ENCODE peak calls at places on chromosomes 4 and X, in nine cellular contexts. One of them, this sample, is unnamed.

GRCh38 chr4:54683616-54684346 is 26.0 kb downstream of the KIT start:
- DNase-seq in psoas muscle: no peak
- DNase-seq in neural crest cell: no peak
- DNase-seq in sigmoid colon: no peak
- DNase-seq in lower lobe of right lung: no peak
- DNase-seq in body of pancreas: no peak
- DNase-seq in A549: no peak
- DNase-seq in HepG2: peak
- DNase-seq in fibroblast of lung: peak
- DNase-seq in this sample: peak

GRCh38 chr4:165600959-165601674 is 222.3 kb downstream of the CPE start:
- DNase-seq in psoas muscle: no peak
- DNase-seq in neural crest cell: no peak
- DNase-seq in sigmoid colon: no peak
- DNase-seq in lower lobe of right lung: no peak
- DNase-seq in body of pancreas: no peak
- DNase-seq in A549: no peak
- DNase-seq in HepG2: no peak
- DNase-seq in fibroblast of lung: no peak
- DNase-seq in this sample: no peak

GRCh38 chrX:96183843-96184242 is 500.8 kb upstream of the DIAPH2 start:
- DNase-seq in psoas muscle: no peak
- DNase-seq in neural crest cell: no peak
- DNase-seq in sigmoid colon: no peak
- DNase-seq in lower lobe of right lung: no peak
- DNase-seq in body of pancreas: no peak
- DNase-seq in A549: no peak
- DNase-seq in HepG2: no peak
- DNase-seq in fibroblast of lung: peak
- DNase-seq in this sample: no peak

GRCh38 chrX:131783555-131784338 is 239.4 kb upstream of the STK26 start:
- DNase-seq in psoas muscle: peak
- DNase-seq in neural crest cell: no peak
- DNase-seq in sigmoid colon: peak
- DNase-seq in lower lobe of right lung: no peak
- DNase-seq in body of pancreas: peak
- DNase-seq in A549: no peak
- DNase-seq in HepG2: no peak
- DNase-seq in fibroblast of lung: no peak
- DNase-seq in this sample: no peak

GRCh38 chrX:108312938-108313337 is 125.3 kb downstream of the COL4A6 start:
- DNase-seq in psoas muscle: peak
- DNase-seq in neural crest cell: no peak
- DNase-seq in sigmoid colon: no peak
- DNase-seq in lower lobe of right lung: peak
- DNase-seq in body of pancreas: no peak
- DNase-seq in A549: peak
- DNase-seq in HepG2: no peak
- DNase-seq in fibroblast of lung: peak
- DNase-seq in this sample: no peak

GRCh38 chr4:102761478-102761790 is 666 bp upstream of the MANBA start:
- DNase-seq in psoas muscle: no peak
- DNase-seq in neural crest cell: no peak
- DNase-seq in sigmoid colon: no peak
- DNase-seq in lower lobe of right lung: no peak
- DNase-seq in body of pancreas: no peak
- DNase-seq in A549: no peak
- DNase-seq in HepG2: peak
- DNase-seq in fibroblast of lung: peak
- DNase-seq in this sample: no peak

GRCh38 chrX:68795741-68796140 is 33.1 kb upstream of the EFNB1 start:
- DNase-seq in psoas muscle: no peak
- DNase-seq in neural crest cell: no peak
- DNase-seq in sigmoid colon: no peak
- DNase-seq in lower lobe of right lung: no peak
- DNase-seq in body of pancreas: no peak
- DNase-seq in A549: no peak
- DNase-seq in HepG2: no peak
- DNase-seq in fibroblast of lung: no peak
- DNase-seq in this sample: no peak

GRCh38 chr4:150464523-150464922 is 117.4 kb upstream of the MAB21L2 start:
- DNase-seq in psoas muscle: no peak
- DNase-seq in neural crest cell: no peak
- DNase-seq in sigmoid colon: no peak
- DNase-seq in lower lobe of right lung: no peak
- DNase-seq in body of pancreas: no peak
- DNase-seq in A549: no peak
- DNase-seq in HepG2: no peak
- DNase-seq in fibroblast of lung: no peak
- DNase-seq in this sample: no peak

GRCh38 chr4:7637971-7638370 is 203.2 kb upstream of the PSAPL1 start:
- DNase-seq in psoas muscle: no peak
- DNase-seq in neural crest cell: no peak
- DNase-seq in sigmoid colon: no peak
- DNase-seq in lower lobe of right lung: no peak
- DNase-seq in body of pancreas: no peak
- DNase-seq in A549: no peak
- DNase-seq in HepG2: no peak
- DNase-seq in fibroblast of lung: no peak
- DNase-seq in this sample: no peak

GRCh38 chr4:3348621-3349020 is 55.8 kb downstream of the RGS12 start:
- DNase-seq in psoas muscle: no peak
- DNase-seq in neural crest cell: no peak
- DNase-seq in sigmoid colon: no peak
- DNase-seq in lower lobe of right lung: no peak
- DNase-seq in body of pancreas: peak
- DNase-seq in A549: no peak
- DNase-seq in HepG2: no peak
- DNase-seq in fibroblast of lung: no peak
- DNase-seq in this sample: no peak

GRCh38 chr4:187798385-187798784 is 197.2 kb upstream of the ZFP42 start:
- DNase-seq in psoas muscle: no peak
- DNase-seq in neural crest cell: no peak
- DNase-seq in sigmoid colon: no peak
- DNase-seq in lower lobe of right lung: no peak
- DNase-seq in body of pancreas: no peak
- DNase-seq in A549: no peak
- DNase-seq in HepG2: no peak
- DNase-seq in fibroblast of lung: no peak
- DNase-seq in this sample: no peak

GRCh38 chr4:22129454-22130075 is 181.0 kb upstream of the KCNIP4 start:
- DNase-seq in psoas muscle: no peak
- DNase-seq in neural crest cell: peak
- DNase-seq in sigmoid colon: no peak
- DNase-seq in lower lobe of right lung: no peak
- DNase-seq in body of pancreas: no peak
- DNase-seq in A549: no peak
- DNase-seq in HepG2: peak
- DNase-seq in fibroblast of lung: peak
- DNase-seq in this sample: peak

GRCh38 chrX:10966057-10966456 is 145.1 kb upstream of the HCCS start:
- DNase-seq in psoas muscle: no peak
- DNase-seq in neural crest cell: no peak
- DNase-seq in sigmoid colon: no peak
- DNase-seq in lower lobe of right lung: no peak
- DNase-seq in body of pancreas: no peak
- DNase-seq in A549: no peak
- DNase-seq in HepG2: peak
- DNase-seq in fibroblast of lung: no peak
- DNase-seq in this sample: no peak

GRCh38 chr4:25879091-25879584 is 16.4 kb upstream of the SEL1L3 start:
- DNase-seq in psoas muscle: no peak
- DNase-seq in neural crest cell: no peak
- DNase-seq in sigmoid colon: no peak
- DNase-seq in lower lobe of right lung: no peak
- DNase-seq in body of pancreas: no peak
- DNase-seq in A549: no peak
- DNase-seq in HepG2: no peak
- DNase-seq in fibroblast of lung: no peak
- DNase-seq in this sample: no peak

GRCh38 chrX:45710081-45710801 is 509.6 kb upstream of the DIPK2B start:
- DNase-seq in psoas muscle: no peak
- DNase-seq in neural crest cell: no peak
- DNase-seq in sigmoid colon: no peak
- DNase-seq in lower lobe of right lung: no peak
- DNase-seq in body of pancreas: no peak
- DNase-seq in A549: peak
- DNase-seq in HepG2: no peak
- DNase-seq in fibroblast of lung: peak
- DNase-seq in this sample: no peak

GRCh38 chr4:2402053-2402452 is 16.4 kb downstream of the ZFYVE28 start:
- DNase-seq in psoas muscle: peak
- DNase-seq in neural crest cell: peak
- DNase-seq in sigmoid colon: peak
- DNase-seq in lower lobe of right lung: peak
- DNase-seq in body of pancreas: peak
- DNase-seq in A549: no peak
- DNase-seq in HepG2: peak
- DNase-seq in fibroblast of lung: no peak
- DNase-seq in this sample: no peak

GRCh38 chr4:39429476-39430310 is 23.0 kb downstream of the KLB start:
- DNase-seq in psoas muscle: no peak
- DNase-seq in neural crest cell: no peak
- DNase-seq in sigmoid colon: no peak
- DNase-seq in lower lobe of right lung: no peak
- DNase-seq in body of pancreas: no peak
- DNase-seq in A549: no peak
- DNase-seq in HepG2: peak
- DNase-seq in fibroblast of lung: no peak
- DNase-seq in this sample: no peak

GRCh38 chrX:18099745-18100144 is 120.9 kb downstream of the BEND2 start:
- DNase-seq in psoas muscle: no peak
- DNase-seq in neural crest cell: no peak
- DNase-seq in sigmoid colon: no peak
- DNase-seq in lower lobe of right lung: no peak
- DNase-seq in body of pancreas: no peak
- DNase-seq in A549: no peak
- DNase-seq in HepG2: no peak
- DNase-seq in fibroblast of lung: no peak
- DNase-seq in this sample: no peak

GRCh38 chrX:129908636-129909035 is 2.7 kb downstream of the UTP14A start:
- DNase-seq in psoas muscle: no peak
- DNase-seq in neural crest cell: no peak
- DNase-seq in sigmoid colon: no peak
- DNase-seq in lower lobe of right lung: no peak
- DNase-seq in body of pancreas: no peak
- DNase-seq in A549: no peak
- DNase-seq in HepG2: peak
- DNase-seq in fibroblast of lung: no peak
- DNase-seq in this sample: no peak

GRCh38 chr4:83362492-83363329 is 28.1 kb upstream of the HPSE start:
- DNase-seq in psoas muscle: no peak
- DNase-seq in neural crest cell: no peak
- DNase-seq in sigmoid colon: no peak
- DNase-seq in lower lobe of right lung: no peak
- DNase-seq in body of pancreas: no peak
- DNase-seq in A549: peak
- DNase-seq in HepG2: peak
- DNase-seq in fibroblast of lung: peak
- DNase-seq in this sample: no peak
- TF ChIP-seq CTCF in psoas muscle: peak
- TF ChIP-seq CTCF in neural crest cell: peak
- TF ChIP-seq CTCF in sigmoid colon: no peak
- TF ChIP-seq CTCF in lower lobe of right lung: no peak
- TF ChIP-seq CTCF in body of pancreas: peak
- TF ChIP-seq CTCF in A549: peak
- TF ChIP-seq CTCF in HepG2: peak
- TF ChIP-seq CTCF in fibroblast of lung: peak
- TF ChIP-seq CTCF in this sample: no peak

GRCh38 chr4:1340181-1340747 is 6.7 kb upstream of the UVSSA start:
- DNase-seq in psoas muscle: no peak
- DNase-seq in neural crest cell: no peak
- DNase-seq in sigmoid colon: no peak
- DNase-seq in lower lobe of right lung: no peak
- DNase-seq in body of pancreas: no peak
- DNase-seq in A549: no peak
- DNase-seq in HepG2: no peak
- DNase-seq in fibroblast of lung: no peak
- DNase-seq in this sample: no peak
- TF ChIP-seq CTCF in psoas muscle: no peak
- TF ChIP-seq CTCF in neural crest cell: no peak
- TF ChIP-seq CTCF in sigmoid colon: no peak
- TF ChIP-seq CTCF in lower lobe of right lung: no peak
- TF ChIP-seq CTCF in body of pancreas: no peak
- TF ChIP-seq CTCF in A549: no peak
- TF ChIP-seq CTCF in HepG2: no peak
- TF ChIP-seq CTCF in fibroblast of lung: no peak
- TF ChIP-seq CTCF in this sample: no peak

DNA sequence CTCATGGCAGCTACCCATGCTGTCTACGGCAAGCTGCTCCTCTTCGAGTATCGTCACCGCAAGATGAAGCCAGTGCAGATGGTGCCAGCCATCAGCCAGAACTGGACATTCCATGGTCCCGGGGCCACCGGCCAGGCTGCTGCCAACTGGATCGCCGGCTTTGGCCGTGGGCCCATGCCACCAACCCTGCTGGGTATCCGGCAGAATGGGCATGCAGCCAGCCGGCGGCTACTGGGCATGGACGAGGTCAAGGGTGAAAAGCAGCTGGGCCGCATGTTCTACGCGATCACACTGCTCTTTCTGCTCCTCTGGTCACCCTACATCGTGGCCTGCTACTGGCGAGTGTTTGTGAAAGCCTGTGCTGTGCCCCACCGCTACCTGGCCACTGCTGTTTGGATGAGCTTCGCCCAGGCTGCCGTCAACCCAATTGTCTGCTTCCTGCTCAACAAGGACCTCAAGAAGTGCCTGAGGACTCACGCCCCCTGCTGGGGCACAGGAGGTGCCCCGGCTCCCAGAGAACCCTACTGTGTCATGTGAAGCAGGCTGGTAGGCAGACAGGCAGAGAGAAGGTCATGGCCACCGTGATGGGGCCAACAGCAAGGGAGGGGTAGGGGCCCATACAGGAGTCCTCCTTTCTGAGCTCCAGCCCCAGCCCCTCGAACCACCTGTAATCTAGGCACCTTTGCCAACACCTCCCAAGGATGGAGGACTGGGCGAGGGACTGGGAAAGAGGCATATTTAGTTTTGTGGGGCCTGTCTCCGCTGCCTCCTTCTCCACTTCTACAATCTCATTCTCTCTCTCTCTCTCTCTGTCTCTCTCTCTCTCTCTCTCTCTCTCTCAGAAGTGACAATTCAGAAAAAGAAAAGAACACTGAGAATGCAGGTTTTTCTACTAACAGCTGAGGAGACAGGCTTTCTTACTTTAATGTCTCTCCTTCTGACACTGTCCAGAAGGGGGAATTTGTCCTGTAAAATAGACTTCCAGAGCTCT is 4.7 kb upstream of the TSPYL2 start:
- DNase-seq in psoas muscle: no peak
- DNase-seq in neural crest cell: no peak
- DNase-seq in sigmoid colon: no peak
- DNase-seq in lower lobe of right lung: no peak
- DNase-seq in body of pancreas: no peak
- DNase-seq in A549: no peak
- DNase-seq in HepG2: no peak
- DNase-seq in fibroblast of lung: no peak
- DNase-seq in this sample: no peak
- TF ChIP-seq CTCF in psoas muscle: no peak
- TF ChIP-seq CTCF in neural crest cell: no peak
- TF ChIP-seq CTCF in sigmoid colon: no peak
- TF ChIP-seq CTCF in lower lobe of right lung: no peak
- TF ChIP-seq CTCF in body of pancreas: no peak
- TF ChIP-seq CTCF in A549: no peak
- TF ChIP-seq CTCF in HepG2: peak
- TF ChIP-seq CTCF in fibroblast of lung: no peak
- TF ChIP-seq CTCF in this sample: no peak

GRCh38 chr4:53463340-53463739 is 85.9 kb downstream of the FIP1L1 start:
- DNase-seq in psoas muscle: no peak
- DNase-seq in neural crest cell: no peak
- DNase-seq in sigmoid colon: no peak
- DNase-seq in lower lobe of right lung: no peak
- DNase-seq in body of pancreas: peak
- DNase-seq in A549: no peak
- DNase-seq in HepG2: no peak
- DNase-seq in fibroblast of lung: no peak
- DNase-seq in this sample: no peak
- TF ChIP-seq CTCF in psoas muscle: no peak
- TF ChIP-seq CTCF in neural crest cell: no peak
- TF ChIP-seq CTCF in sigmoid colon: no peak
- TF ChIP-seq CTCF in lower lobe of right lung: no peak
- TF ChIP-seq CTCF in body of pancreas: no peak
- TF ChIP-seq CTCF in A549: no peak
- TF ChIP-seq CTCF in HepG2: no peak
- TF ChIP-seq CTCF in fibroblast of lung: no peak
- TF ChIP-seq CTCF in this sample: no peak

This sample was measured in endothelial cell.